ENCODE peak calls at places on chromosomes 2 and 18, in nine cellular contexts. X is anterior cingulate cortex, S is HTR-8/SVneo, Q is amniotic stem cell, U is GM18507, R is HFF-Myc, C is ureter, H is suprapubic skin, T is AML-193. W is an unnamed sample.

GRCh38 chr2:181515719-181516118 is 58.5 kb downstream of the ITGA4 start:
- DNase-seq in X (no peak), S (no peak), Q (no peak), U (no peak), R (no peak), C (no peak), H (no peak), T (no peak), W (no peak)

GRCh38 chr2:219453691-219454131 is 19.1 kb downstream of the SPEG start:
- DNase-seq in X (no peak), S (peak), Q (peak), U (no peak), R (peak), C (peak), H (no peak), T (no peak), W (peak)

GRCh38 chr2:191376981-191377629 is 131.9 kb downstream of the MYO1B start:
- DNase-seq in X (no peak), S (peak), Q (peak), U (no peak), R (peak), C (peak), H (peak), T (peak), W (peak)

GRCh38 chr2:54624611-54625071 is 98.8 kb upstream of the EML6 start:
- DNase-seq in X (no peak), S (no peak), Q (no peak), U (no peak), R (no peak), C (no peak), H (no peak), T (no peak), W (no peak)

GRCh38 chr2:6580982-6581381 is 284.7 kb downstream of the CMPK2 start:
- DNase-seq in X (no peak), S (peak), Q (peak), U (no peak), R (peak), C (no peak), H (no peak), T (no peak), W (peak)

GRCh38 chr2:11254100-11254536 is 90.3 kb downstream of the ROCK2 start:
- DNase-seq in X (no peak), S (no peak), Q (no peak), U (no peak), R (no peak), C (no peak), H (no peak), T (no peak), W (no peak)

GRCh38 chr2:159906315-159906714 is 108.3 kb upstream of the CD302 start:
- DNase-seq in X (no peak), S (no peak), Q (no peak), U (no peak), R (no peak), C (no peak), H (no peak), T (no peak), W (no peak)

GRCh38 chr2:111975053-111975552 is 76.7 kb downstream of the MERTK start:
- DNase-seq in X (no peak), S (peak), Q (peak), U (no peak), R (peak), C (peak), H (no peak), T (no peak), W (peak)

GRCh38 chr2:230723363-230723762 is 10.7 kb downstream of the CAB39 start:
- DNase-seq in X (no peak), S (no peak), Q (no peak), U (no peak), R (no peak), C (no peak), H (no peak), T (no peak), W (no peak)

GRCh38 chr2:58923869-58924268 is 682.7 kb upstream of the FANCL start:
- DNase-seq in X (no peak), S (peak), Q (peak), U (no peak), R (peak), C (no peak), H (no peak), T (no peak), W (peak)

GRCh38 chr18:45628979-45629958 is 14.0 kb downstream of the SLC14A2 start:
- DNase-seq in X (no peak), S (no peak), Q (no peak), U (no peak), R (no peak), C (no peak), H (no peak), T (no peak), W (no peak)

GRCh38 chr2:86249843-86250402 is 50.7 kb downstream of the MRPL35 start:
- DNase-seq in X (no peak), S (no peak), Q (no peak), U (no peak), R (peak), C (no peak), H (no peak), T (no peak), W (no peak)

GRCh38 chr2:241750076-241750840 is 15.8 kb downstream of the D2HGDH start:
- DNase-seq in X (no peak), S (no peak), Q (no peak), U (no peak), R (no peak), C (no peak), H (peak), T (no peak), W (no peak)

GRCh38 chr2:114259389-114259788 is 183.1 kb upstream of the DPP10 start:
- DNase-seq in X (no peak), S (no peak), Q (no peak), U (no peak), R (no peak), C (no peak), H (no peak), T (no peak), W (no peak)

GRCh38 chr2:24792874-24793751 is at the start of the genes CENPO and PTRHD1:
- DNase-seq in X (peak), S (peak), Q (peak), U (peak), R (peak), C (peak), H (peak), T (peak), W (peak)

GRCh38 chr18:74351354-74351753 is 35.7 kb downstream of the C18orf63 start:
- DNase-seq in X (no peak), S (no peak), Q (no peak), U (no peak), R (no peak), C (no peak), H (no peak), T (no peak), W (no peak)

GRCh38 chr2:30164131-30164925 is 17.5 kb downstream of the YPEL5 start:
- DNase-seq in X (no peak), S (no peak), Q (no peak), U (no peak), R (no peak), C (no peak), H (no peak), T (no peak), W (no peak)

GRCh38 chr18:10318686-10318960 is 135.8 kb upstream of the APCDD1 start:
- DNase-seq in X (no peak), S (no peak), Q (no peak), U (no peak), R (no peak), C (no peak), H (peak), T (no peak), W (no peak)

GRCh38 chr18:63444567-63444966 is 22.3 kb upstream of the VPS4B start:
- DNase-seq in X (no peak), S (no peak), Q (peak), U (no peak), R (peak), C (no peak), H (no peak), T (peak), W (peak)

GRCh38 chr2:10079931-10080535 is at the start of gene CYS1:
- DNase-seq in X (no peak), S (peak), Q (no peak), U (no peak), R (no peak), C (no peak), H (no peak), T (no peak), W (no peak)

W was measured in AG09319.